ENCODE peak calls at places on chromosome 3, in four cellular contexts. O, U, B and J are unnamed samples.
A peak's percentile ranks its signal among the peaks of the same experiment; 100 is the strongest.

GRCh38 chr3:111538687-111539086 is 3.3 kb upstream of the CD96 start:
- DNase-seq in O (no peak), B (no peak), U (no peak), J (no peak)

GRCh38 chr3:196837819-196838420 is 29.8 kb upstream of the SENP5 start:
- DNase-seq in O (peak; percentile 31), U (peak; percentile 78), B (peak; percentile 22), J (peak; percentile 68)

GRCh38 chr3:193805448-193805847 is 212.4 kb downstream of the OPA1 start:
- DNase-seq in U (no peak), O (peak; percentile 77), B (no peak), J (no peak)

GRCh38 chr3:11391930-11392688 is 119.9 kb downstream of the ATG7 start:
- DNase-seq in O (no peak), B (no peak), U (no peak), J (no peak)

GRCh38 chr3:109445210-109445609 is 107.9 kb upstream of the DPPA4 start:
- DNase-seq in U (no peak), O (no peak), B (no peak), J (no peak)

GRCh38 chr3:129409541-129409940 is 18.9 kb downstream of the EFCAB12 start:
- DNase-seq in B (no peak), U (no peak), O (no peak), J (no peak)

GRCh38 chr3:42535981-42536784 is 33.7 kb downstream of the VIPR1 start:
- DNase-seq in O (no peak), B (no peak), U (peak; percentile 78), J (peak; percentile 47)

GRCh38 chr3:70614111-70614510 is 301.7 kb upstream of the MDFIC2 start:
- DNase-seq in U (no peak), O (no peak), B (no peak), J (no peak)

GRCh38 chr3:30232142-30232541 is 374.3 kb upstream of the TGFBR2 start:
- DNase-seq in B (no peak), U (no peak), O (no peak), J (no peak)

GRCh38 chr3:169552533-169552932 is 111.0 kb downstream of the MECOM start:
- DNase-seq in B (no peak), O (no peak), U (no peak), J (no peak)

GRCh38 chr3:141255864-141256263 is 24.2 kb downstream of the PXYLP1 start:
- DNase-seq in O (no peak), U (peak; percentile 35), B (no peak), J (no peak)

GRCh38 chr3:17076940-17077605 is 192.3 kb downstream of the PLCL2 start:
- DNase-seq in U (no peak), B (no peak), O (no peak), J (no peak)

GRCh38 chr3:156675744-156676466 is 1.5 kb downstream of the TIPARP start:
- DNase-seq in U (no peak), O (peak; percentile 59), B (peak; percentile 2), J (no peak)

GRCh38 chr3:13130464-13131193 is 57.4 kb upstream of the IQSEC1 start:
- DNase-seq in O (no peak), B (no peak), U (no peak), J (no peak)

GRCh38 chr3:71104090-71104489 is 479.4 kb downstream of the FOXP1 start:
- DNase-seq in U (no peak), B (no peak), O (no peak), J (no peak)

GRCh38 chr3:50339485-50340196 is 995 bp downstream of the RASSF1 start:
- DNase-seq in O (no peak), B (no peak), U (no peak), J (no peak)

DNA sequence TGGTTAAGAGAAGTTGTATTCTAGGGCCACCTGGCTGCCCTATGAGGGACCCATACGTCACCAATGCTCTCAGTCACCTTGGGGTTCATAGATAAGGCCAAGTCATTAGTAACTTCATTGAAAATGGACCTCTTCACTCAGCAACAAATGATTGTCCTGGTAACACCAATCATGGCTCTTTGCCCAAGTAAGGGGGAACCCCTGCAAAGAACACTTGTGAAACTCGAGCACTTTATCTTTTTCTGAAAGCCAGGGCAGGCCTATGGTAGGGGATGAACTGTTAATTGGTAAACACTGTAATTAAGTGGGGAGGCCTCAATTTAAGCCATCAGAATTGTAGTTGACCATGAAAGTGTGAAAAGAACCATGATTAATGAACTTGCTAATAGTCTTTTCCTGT is 73.3 kb downstream of the ABHD5 start:
- DNase-seq in O (no peak), U (no peak), B (no peak), J (no peak)
- TF ChIP-seq CTCF in O (no peak), U (no peak), B (no peak), J (no peak)

GRCh38 chr3:127690823-127691452 is 18.2 kb downstream of the ABTB1 start:
- DNase-seq in U (peak; percentile 71), B (no peak), O (peak; percentile 43), J (peak; percentile 68)
- TF ChIP-seq CTCF in U (no peak), B (peak; percentile 57), O (peak; percentile 70), J (peak; percentile 61)

GRCh38 chr3:78165876-78166275 is 1126.0 kb downstream of the ROBO2 start:
- DNase-seq in O (no peak), B (no peak), U (no peak), J (no peak)
- TF ChIP-seq CTCF in O (no peak), B (peak; percentile 33), U (no peak), J (no peak)

GRCh38 chr3:119810018-119810435 is 28.1 kb downstream of the NR1I2 start:
- DNase-seq in O (no peak), U (peak; percentile 34), B (no peak), J (no peak)
- TF ChIP-seq CTCF in O (no peak), U (no peak), B (no peak), J (no peak)

DNA sequence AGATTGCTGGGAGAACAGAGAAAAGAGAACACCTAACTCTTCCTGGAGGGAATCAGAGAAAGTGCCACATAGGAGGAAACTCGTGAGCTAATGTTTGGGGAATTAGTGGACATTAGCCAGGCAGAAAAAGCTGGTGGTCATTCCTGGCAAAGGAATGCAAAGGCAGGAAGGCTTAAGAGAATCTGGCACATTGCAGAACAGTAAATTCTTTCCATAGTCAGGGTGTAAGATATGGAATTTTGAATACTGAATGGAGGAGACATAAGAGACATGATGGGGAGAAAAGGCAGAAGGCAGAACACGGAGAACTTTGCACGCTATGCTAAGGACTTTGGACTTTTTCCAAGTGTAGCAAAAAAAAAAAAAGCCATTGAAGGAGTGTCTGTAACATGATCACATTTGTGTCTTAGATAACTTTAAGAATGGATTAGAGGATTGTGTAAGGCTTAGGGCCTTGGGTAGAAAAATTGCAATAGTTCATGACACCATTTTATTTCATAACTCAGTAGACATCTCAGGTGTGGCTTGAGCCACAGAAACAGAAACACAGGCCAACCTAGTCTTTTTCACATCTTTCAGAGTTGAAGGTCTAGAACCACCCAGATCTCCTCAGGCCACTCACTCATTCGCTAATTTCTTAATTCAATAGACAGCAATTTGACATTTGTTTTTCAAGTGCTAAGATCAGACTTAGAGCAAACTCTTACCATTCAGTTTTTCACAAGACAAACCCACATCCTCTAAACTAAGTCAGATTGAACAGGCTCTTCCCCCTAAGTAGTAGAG is 31.2 kb upstream of the CCDC80 start:
- DNase-seq in O (no peak), U (no peak), B (no peak), J (no peak)
- TF ChIP-seq CTCF in O (no peak), U (no peak), B (no peak), J (no peak)

GRCh38 chr3:186002884-186003472 is 65.2 kb upstream of the TRA2B start:
- DNase-seq in O (peak; percentile 31), B (no peak), U (peak; percentile 36), J (no peak)
- TF ChIP-seq CTCF in O (peak; percentile 44), B (peak; percentile 37), U (peak; percentile 31), J (no peak)

DNA sequence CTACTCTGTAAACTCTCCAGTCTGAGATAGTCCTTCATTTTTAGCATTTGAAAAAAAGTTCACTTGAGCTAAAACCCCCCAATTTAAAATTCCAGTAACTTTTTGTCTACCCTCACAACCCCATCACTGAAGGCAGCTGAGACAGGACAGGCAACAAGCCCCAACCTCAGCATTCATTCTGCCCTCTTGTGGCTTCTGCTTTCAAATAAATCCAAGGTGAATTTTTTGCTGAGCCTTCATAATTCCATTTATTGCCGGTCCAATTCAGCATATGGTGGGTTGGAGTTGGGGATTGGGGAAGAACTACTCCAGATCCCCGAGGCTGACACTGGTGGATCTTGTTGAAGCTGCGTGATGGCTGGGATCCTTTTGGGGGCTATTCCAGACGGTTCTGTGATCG is 88.4 kb upstream of the THRB start:
- DNase-seq in B (no peak), O (no peak), U (no peak), J (no peak)
- TF ChIP-seq CTCF in B (no peak), O (peak; percentile 40), U (no peak), J (no peak)

GRCh38 chr3:176055851-176056250 is 1141.4 kb downstream of the TBL1XR1 start:
- DNase-seq in O (no peak), U (no peak), B (no peak), J (no peak)
- TF ChIP-seq CTCF in O (no peak), U (no peak), B (no peak), J (no peak)